ENCODE peak calls at places on chromosomes 13 and 19, in eight cellular contexts. N is pancreas, O is choroid plexus epithelial cell, B is IMR-90, F is Peyer's patch, M is brain microvascular endothelial cell, Y is mucosa of descending colon, E is fibroblast of villous mesenchyme. W is an unnamed sample.

GRCh38 chr13:109156181-109156935 is 526.9 kb downstream of the MYO16 start:
- DNase-seq in N (no peak), O (peak), B (peak), F (no peak), M (peak), Y (no peak), E (peak), W (peak)

GRCh38 chr19:42450314-42450934 is 7.7 kb upstream of the CXCL17 start:
- DNase-seq in N (peak), O (peak), B (peak), F (peak), M (peak), Y (peak), E (peak), W (peak)

GRCh38 chr13:65597839-65598818 is 1632.0 kb downstream of the PCDH9 start:
- DNase-seq in N (no peak), O (peak), B (peak), F (no peak), M (peak), Y (no peak), E (peak), W (peak)

GRCh38 chr13:31012285-31013024 is 80.0 kb downstream of the TEX26 start:
- DNase-seq in N (no peak), O (peak), B (peak), F (no peak), M (peak), Y (no peak), E (peak), W (peak)

GRCh38 chr19:52786078-52786463 is 520 bp downstream of the ZNF600 start:
- DNase-seq in N (no peak), O (no peak), B (no peak), F (no peak), M (no peak), Y (peak), E (peak), W (no peak)

GRCh38 chr13:98416408-98416807 is 160.5 kb downstream of the STK24 start:
- DNase-seq in N (peak), O (no peak), B (no peak), F (no peak), M (no peak), Y (peak), E (no peak), W (no peak)

GRCh38 chr13:64758520-64758919 is 2471.6 kb downstream of the PCDH9 start:
- DNase-seq in N (no peak), O (peak), B (peak), F (no peak), M (no peak), Y (no peak), E (no peak), W (peak)

GRCh38 chr13:66635526-66635925 is 594.6 kb downstream of the PCDH9 start:
- DNase-seq in N (no peak), O (peak), B (peak), F (no peak), M (peak), Y (no peak), E (peak), W (peak)

GRCh38 chr19:39398297-39398864 is 7.2 kb downstream of the MED29 start:
- DNase-seq in N (no peak), O (peak), B (peak), F (no peak), M (peak), Y (peak), E (peak), W (peak)

GRCh38 chr13:109698779-109699178 is 87.6 kb downstream of the IRS2 start:
- DNase-seq in N (no peak), O (peak), B (peak), F (no peak), M (no peak), Y (no peak), E (peak), W (peak)

GRCh38 chr19:953501-954271 is 27.9 kb downstream of the ARID3A start:
- DNase-seq in N (no peak), O (no peak), B (no peak), F (no peak), M (no peak), Y (no peak), E (no peak), W (no peak)

GRCh38 chr19:56332695-56333094 is 18.1 kb upstream of the ZSCAN5A start:
- DNase-seq in N (no peak), O (no peak), B (no peak), F (no peak), M (no peak), Y (no peak), E (no peak), W (no peak)

GRCh38 chr19:18558595-18558994 is 925 bp downstream of the KXD1 start:
- DNase-seq in N (no peak), O (no peak), B (no peak), F (no peak), M (no peak), Y (no peak), E (peak), W (no peak)

GRCh38 chr13:43797869-43798268 is 11.1 kb upstream of the ENOX1 start:
- DNase-seq in N (no peak), O (peak), B (peak), F (no peak), M (no peak), Y (no peak), E (peak), W (no peak)

GRCh38 chr13:102830646-102831045 is 15.2 kb upstream of the ERCC5 start:
- DNase-seq in N (peak), O (peak), B (no peak), F (no peak), M (no peak), Y (peak), E (no peak), W (no peak)

GRCh38 chr13:79482271-79482970 is 1.5 kb downstream of the NDFIP2 start:
- DNase-seq in N (no peak), O (peak), B (peak), F (no peak), M (no peak), Y (no peak), E (no peak), W (peak)
- H3K4me3 ChIP-seq in N (peak), O (peak), B (peak), F (peak), M (peak), Y (peak), E (peak), W (peak)

GRCh38 chr19:12825259-12826131 is 8.9 kb downstream of the RTBDN start:
- DNase-seq in N (no peak), O (no peak), B (no peak), F (no peak), M (no peak), Y (no peak), E (peak), W (no peak)
- TF ChIP-seq CTCF in N (no peak), O (peak), B (peak), F (peak), M (peak), Y (peak), E (peak), W (peak)

GRCh38 chr19:2780284-2780683 is 2.8 kb downstream of the SGTA start:
- DNase-seq in N (no peak), O (no peak), B (no peak), F (no peak), M (no peak), Y (no peak), E (no peak), W (no peak)
- H3K4me3 ChIP-seq in N (no peak), O (no peak), B (no peak), F (no peak), M (no peak), Y (no peak), E (no peak), W (no peak)

DNA sequence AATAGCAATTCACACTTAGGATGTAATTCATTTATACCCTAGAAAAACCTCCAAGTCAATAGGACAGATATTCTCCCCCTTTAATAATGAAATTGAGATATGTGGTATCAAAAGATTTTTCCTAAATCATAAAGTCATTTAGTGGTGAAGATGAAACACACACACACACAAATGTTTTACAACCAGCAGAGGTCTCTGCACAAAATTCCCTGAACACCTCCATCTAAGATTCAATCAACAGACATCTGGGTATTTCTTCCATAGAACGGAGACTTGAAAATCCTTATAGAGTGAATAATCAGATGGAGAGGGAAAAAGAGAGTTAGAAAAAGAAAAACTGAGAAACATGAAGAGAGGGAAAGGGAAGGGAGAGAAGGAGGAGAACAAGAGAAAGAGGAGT is 52.8 kb downstream of the MYCBP2 start:
- DNase-seq in N (no peak), O (peak), B (no peak), F (no peak), M (no peak), Y (no peak), E (no peak), W (no peak)
- TF ChIP-seq CTCF in N (no peak), O (no peak), B (peak), F (peak), M (no peak), Y (no peak), E (no peak), W (no peak)

W was measured in astrocyte of the spinal cord.